ENCODE peak calls at places on chromosomes 12 and 14, in seven cellular contexts. F is left lung, V is ovary, J is transverse colon, Q is GM06990, D is PC-3, K is vagina. O is an unnamed sample. For H3K27me3, the result is how much of the 10 kb centered on the place peaks cover.

GRCh38 chr14:57364659-57365450 is 25.5 kb upstream of the NAA30 start:
- DNase-seq in D (no peak), V (no peak), Q (no peak), J (no peak), F (no peak), K (no peak), O (no peak)

GRCh38 chr12:124428792-124429281 is 133.9 kb downstream of the RFLNA start:
- DNase-seq in V (peak), F (no peak), K (no peak), Q (no peak), D (no peak), J (no peak), O (no peak)

GRCh38 chr14:26204362-26204953 is 393.4 kb downstream of the NOVA1 start:
- DNase-seq in J (no peak), Q (no peak), D (no peak), V (no peak), F (no peak), K (no peak), O (no peak)

GRCh38 chr14:71408362-71409035 is 501.2 kb downstream of the PCNX1 start:
- DNase-seq in D (no peak), F (no peak), K (no peak), Q (no peak), V (no peak), J (no peak), O (no peak)

GRCh38 chr14:91911474-91912032 is 35.9 kb downstream of the FBLN5 start:
- DNase-seq in J (peak), V (no peak), Q (peak), D (peak), F (peak), K (no peak), O (no peak)

GRCh38 chr12:8827551-8828347 is 5.3 kb downstream of the A2ML1 start:
- DNase-seq in Q (no peak), F (no peak), K (no peak), D (no peak), V (no peak), J (no peak), O (no peak)

GRCh38 chr14:61927521-61927920 is 165.3 kb downstream of the SNAPC1 start:
- DNase-seq in D (peak), J (no peak), Q (no peak), F (no peak), V (no peak), K (no peak), O (peak)

GRCh38 chr14:72678360-72678759 is 215.5 kb downstream of the DPF3 start:
- DNase-seq in K (no peak), D (peak), Q (no peak), F (no peak), V (no peak), J (no peak), O (no peak)

GRCh38 chr12:3204143-3204542 is 127.0 kb downstream of the TSPAN9 start:
- DNase-seq in F (no peak), Q (no peak), D (no peak), K (no peak), V (no peak), J (no peak), O (no peak)

GRCh38 chr12:122366685-122367475 is 55.6 kb downstream of the CLIP1 start:
- DNase-seq in V (no peak), Q (no peak), D (peak), J (peak), K (no peak), F (peak), O (peak)

GRCh38 chr14:103232831-103233319 is 101.2 kb upstream of the EIF5 start:
- DNase-seq in Q (no peak), K (no peak), D (no peak), J (no peak), V (no peak), F (no peak), O (no peak)

GRCh38 chr14:71642715-71643114 is 289.5 kb upstream of the RGS6 start:
- DNase-seq in V (no peak), F (no peak), D (no peak), J (no peak), Q (no peak), K (no peak), O (no peak)

GRCh38 chr12:103928736-103929050 is 1.5 kb upstream of the HSP90B1 start:
- DNase-seq in J (peak), K (no peak), D (no peak), Q (peak), F (peak), V (peak), O (no peak)

GRCh38 chr12:32223941-32224340 is 117.3 kb downstream of the BICD1 start:
- DNase-seq in Q (no peak), J (no peak), D (no peak), V (no peak), F (no peak), K (no peak), O (no peak)

GRCh38 chr12:75690556-75690955 is 179.1 kb upstream of the KRR1 start:
- DNase-seq in Q (no peak), F (peak), V (no peak), J (no peak), K (peak), D (peak), O (no peak)

GRCh38 chr12:52496054-52496453 is 3.0 kb upstream of the KRT6A start:
- DNase-seq in D (no peak), Q (no peak), K (no peak), J (no peak), V (no peak), F (no peak), O (no peak)

GRCh38 chr14:37597538-37598084 is 2.2 kb downstream of the TTC6 start:
- DNase-seq in K (no peak), Q (no peak), F (peak), J (peak), D (peak), V (no peak), O (no peak)

GRCh38 chr12:97758586-97758985 is 296.0 kb downstream of the RMST start:
- DNase-seq in V (no peak), F (no peak), D (no peak), J (no peak), K (no peak), Q (no peak), O (no peak)

GRCh38 chr12:13592063-13592942 is 389.1 kb downstream of the GRIN2B start:
- DNase-seq in K (no peak), J (no peak), F (no peak), Q (peak), V (no peak), D (no peak), O (peak)

GRCh38 chr14:66380143-66380542 is 106.0 kb upstream of the CCDC196 start:
- DNase-seq in J (no peak), Q (no peak), V (peak), F (no peak), K (no peak), D (no peak), O (no peak)

GRCh38 chr12:30754383-30754749 is 385 bp downstream of the CAPRIN2 start:
- DNase-seq in K (no peak), V (no peak), F (no peak), Q (no peak), J (no peak), D (no peak), O (no peak)

GRCh38 chr12:30755395-30755762 is 628 bp upstream of the CAPRIN2 start:
- DNase-seq in F (no peak), V (no peak), K (no peak), Q (no peak), D (no peak), J (no peak), O (no peak)

GRCh38 chr12:30756074-30756473 is 1.3 kb upstream of the CAPRIN2 start:
- DNase-seq in F (no peak), K (no peak), Q (no peak), V (peak), J (no peak), D (no peak), O (no peak)

GRCh38 chr12:30753761-30754382 is 879 bp downstream of the CAPRIN2 start:
- DNase-seq in D (peak), V (no peak), Q (no peak), F (no peak), J (no peak), K (peak), O (no peak)

GRCh38 chr12:30754750-30755394 is at the start of gene CAPRIN2:
- DNase-seq in V (peak), Q (peak), F (peak), D (peak), J (peak), K (peak), O (peak)
- TF ChIP-seq CTCF in V (peak), Q (peak), F (peak), D (peak), J (peak), K (no peak), O (peak)

GRCh38 chr12:57475271-57476161 is 4.2 kb downstream of the ARHGAP9 start:
- DNase-seq in J (no peak), V (no peak), D (no peak), Q (no peak), K (no peak), F (peak), O (no peak)

GRCh38 chr12:57474862-57475261 is 4.8 kb downstream of the ARHGAP9 start:
- DNase-seq in F (no peak), J (no peak), Q (no peak), D (no peak), V (no peak), K (no peak), O (no peak)

GRCh38 chr12:57473392-57473791 is 6.3 kb downstream of the ARHGAP9 start:
- DNase-seq in Q (no peak), D (no peak), V (no peak), F (no peak), J (no peak), K (no peak), O (no peak)

GRCh38 chr12:57473886-57474285 is 5.8 kb downstream of the ARHGAP9 start:
- DNase-seq in F (no peak), D (no peak), K (no peak), V (no peak), J (no peak), Q (no peak), O (no peak)

DNA sequence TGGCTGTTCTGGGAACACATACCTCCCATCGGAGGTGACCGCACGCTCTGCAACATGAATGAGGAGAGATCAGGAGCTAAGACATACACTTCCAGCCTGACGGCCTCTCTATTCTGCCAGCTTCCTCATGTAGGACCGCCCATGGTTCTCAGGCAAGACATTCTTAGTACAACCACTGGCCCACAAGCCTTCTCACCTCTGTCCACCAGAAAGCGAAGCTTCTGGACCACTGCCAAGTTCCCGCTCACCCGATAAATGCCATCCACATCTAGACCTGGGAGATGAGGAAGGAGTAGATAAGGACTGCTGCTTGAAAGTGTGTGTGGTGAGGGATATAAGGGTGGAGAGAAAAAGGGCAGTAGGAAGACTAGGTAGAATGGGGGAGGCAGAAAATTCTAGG is 5.2 kb downstream of the ARHGAP9 start:
- DNase-seq in F (no peak), J (no peak), D (no peak), V (no peak), K (no peak), Q (no peak), O (no peak)
- H3K4me3 ChIP-seq in F (no peak), J (no peak), D (no peak), V (no peak), K (no peak), Q (no peak), O (no peak)

GRCh38 chr12:54030442-54030801 is 2.2 kb downstream of the HOXC6 start:
- DNase-seq in V (no peak), Q (no peak), J (no peak), D (no peak), F (no peak), K (no peak), O (no peak)
- H3K27me3 ChIP-seq in V (under half), Q (under half), J (half or more), D (under half), F (half or more), K (under half), O (under half)

GRCh38 chr14:34379809-34380147 is 82.3 kb downstream of the SPTSSA start:
- DNase-seq in J (no peak), Q (no peak), D (no peak), F (no peak), V (no peak), K (no peak), O (no peak)
- TF ChIP-seq CTCF in J (no peak), Q (no peak), D (no peak), F (no peak), V (no peak), K (no peak), O (no peak)

DNA sequence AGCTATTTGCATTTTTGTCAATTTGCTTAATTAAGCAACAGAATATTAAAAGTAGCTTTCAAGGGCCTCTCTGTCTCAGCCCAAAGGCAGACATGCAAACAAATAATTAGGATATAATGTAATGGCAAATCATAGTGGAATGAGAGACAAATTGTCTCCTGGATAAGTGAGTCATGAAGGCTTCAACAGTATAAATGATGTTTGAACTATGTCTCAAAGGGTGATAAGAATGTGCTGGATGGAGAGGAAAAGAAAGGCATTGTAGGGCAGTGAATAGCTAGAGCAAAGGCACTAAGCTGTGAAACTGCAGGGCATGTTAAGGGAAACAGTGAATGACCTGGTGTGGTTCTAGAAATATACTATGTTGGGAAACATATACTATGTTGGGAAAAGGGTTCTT is 53.5 kb upstream of the PPP1R12A start:
- DNase-seq in F (no peak), V (no peak), J (no peak), Q (no peak), D (peak), K (no peak), O (no peak)
- H3K4me3 ChIP-seq in F (no peak), V (no peak), J (no peak), Q (no peak), D (no peak), K (no peak), O (no peak)

GRCh38 chr14:81684696-81685095 is 151.0 kb upstream of the SEL1L start:
- DNase-seq in K (no peak), V (no peak), Q (no peak), D (peak), F (no peak), J (no peak), O (no peak)

GRCh38 chr14:81686512-81686911 is 152.9 kb upstream of the SEL1L start:
- DNase-seq in D (no peak), F (no peak), Q (no peak), V (no peak), J (no peak), K (no peak), O (no peak)

GRCh38 chr14:81681466-81681865 is 147.8 kb upstream of the SEL1L start:
- DNase-seq in K (no peak), J (no peak), D (no peak), Q (no peak), F (no peak), V (no peak), O (no peak)

GRCh38 chr14:81679226-81679625 is 145.6 kb upstream of the SEL1L start:
- DNase-seq in V (no peak), J (no peak), Q (no peak), F (no peak), K (no peak), D (no peak), O (no peak)

DNA sequence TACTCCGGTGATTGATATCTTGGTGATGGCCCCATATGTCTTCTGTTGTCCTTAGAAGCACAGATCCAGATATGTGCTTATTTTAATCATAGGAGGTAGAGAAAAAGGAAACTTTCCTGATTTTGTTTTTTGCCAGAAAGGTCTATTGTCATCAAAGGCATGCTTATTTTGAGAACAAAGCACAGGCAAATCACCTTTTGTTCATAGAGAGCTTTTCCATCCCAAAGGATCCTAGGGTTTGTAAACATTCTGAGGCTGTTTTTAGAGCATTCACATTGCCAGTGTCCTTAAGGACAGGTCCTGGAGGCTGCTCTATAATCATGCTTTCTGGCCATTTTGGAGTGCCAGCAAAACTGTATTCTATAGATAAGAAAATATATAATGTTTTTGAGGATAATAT is 148.5 kb upstream of the SEL1L start:
- DNase-seq in Q (no peak), V (no peak), K (no peak), F (no peak), D (no peak), J (no peak), O (no peak)
- H3K27me3 ChIP-seq in Q (under half), V (under half), K (under half), F (under half), D (under half), J (under half), O (under half)